ENCODE peak calls at places on chromosomes 2 and 18, in nine cellular contexts. I, D, S, J, C, U, P, X and Z are unnamed samples.

GRCh38 chr2:71001592-71002570 is 7.2 kb upstream of the TEX261 start:
- DNase-seq in C (no peak), S (peak), I (peak), U (no peak), P (no peak), D (no peak), J (no peak), X (no peak), Z (peak)

GRCh38 chr2:127044977-127045654 is 61.8 kb downstream of the BIN1 start:
- DNase-seq in X (no peak), U (no peak), S (no peak), J (no peak), C (no peak), D (peak), I (no peak), P (no peak), Z (no peak)

GRCh38 chr2:128789221-128789620 is 470.6 kb upstream of the HS6ST1 start:
- DNase-seq in U (no peak), I (no peak), D (no peak), C (no peak), X (no peak), J (no peak), P (no peak), S (no peak), Z (no peak)

GRCh38 chr18:13799396-13799795 is 24.6 kb upstream of the MC5R start:
- DNase-seq in I (no peak), P (no peak), X (no peak), C (no peak), S (no peak), D (no peak), J (no peak), U (no peak), Z (no peak)

GRCh38 chr2:238264072-238264460 is 24.2 kb upstream of the HES6 start:
- DNase-seq in X (no peak), D (no peak), S (no peak), P (no peak), I (no peak), U (no peak), C (no peak), J (no peak), Z (no peak)

GRCh38 chr2:28664120-28664842 is 87.3 kb upstream of the PPP1CB start:
- DNase-seq in D (no peak), I (no peak), J (peak), C (no peak), X (peak), U (no peak), S (no peak), P (peak), Z (no peak)

GRCh38 chr2:86396304-86396785 is 44.8 kb upstream of the KDM3A start:
- DNase-seq in J (peak), S (peak), C (peak), P (no peak), U (peak), I (peak), X (peak), D (no peak), Z (peak)

GRCh38 chr18:8776013-8776515 is 70.7 kb downstream of the MTCL1 start:
- DNase-seq in U (no peak), I (no peak), C (no peak), D (no peak), J (no peak), P (no peak), X (no peak), S (no peak), Z (no peak)

GRCh38 chr2:94861308-94862152 is 9.7 kb upstream of the TEKT4 start:
- DNase-seq in C (no peak), X (no peak), P (no peak), J (no peak), I (no peak), U (no peak), D (peak), S (peak), Z (no peak)

GRCh38 chr18:10057401-10057800 is 143.6 kb downstream of the VAPA start:
- DNase-seq in C (no peak), S (no peak), D (no peak), J (no peak), U (no peak), I (no peak), P (no peak), X (peak), Z (no peak)

GRCh38 chr2:19538411-19538963 is 180.1 kb upstream of the OSR1 start:
- DNase-seq in J (peak), S (no peak), I (no peak), C (peak), D (no peak), P (no peak), X (peak), U (peak), Z (no peak)

GRCh38 chr2:220891405-220891804 is 680.7 kb downstream of the EPHA4 start:
- DNase-seq in D (no peak), X (no peak), C (peak), P (no peak), I (no peak), U (peak), S (peak), J (peak), Z (peak)

GRCh38 chr18:34991152-34991551 is 50.1 kb upstream of the MAPRE2 start:
- DNase-seq in U (no peak), P (no peak), C (no peak), J (no peak), S (no peak), D (no peak), X (no peak), I (no peak), Z (no peak)

GRCh38 chr2:206084870-206085741 is 868 bp downstream of the INO80D start:
- DNase-seq in P (no peak), U (peak), X (peak), D (no peak), J (peak), I (no peak), C (peak), S (peak), Z (no peak)

GRCh38 chr2:158130832-158131473 is 29.3 kb downstream of the UPP2 start:
- DNase-seq in I (no peak), D (no peak), C (peak), J (no peak), X (no peak), U (no peak), S (no peak), P (no peak), Z (no peak)

GRCh38 chr2:68970566-68970965 is 3.9 kb upstream of the GKN1 start:
- DNase-seq in X (no peak), C (no peak), U (no peak), P (no peak), D (no peak), I (no peak), J (no peak), S (no peak), Z (no peak)